ENCODE peak calls at places on chromosomes 2 and 18, in ten cellular contexts. R is iris pigment epithelial cell; G is HFFc6; P is progenitor cell of endocrine pancreas; H is Karpas-422; J is activated CD4-positive, CD25-positive, alpha-beta regulatory T cell; N is KG1; W is BJ; A is GM12892; X is nephron progenitor cell. I is an unnamed sample.

GRCh38 chr18:41170346-41170745 is 784.7 kb upstream of the PIK3C3 start:
- DNase-seq in W (no peak), X (no peak), P (no peak), A (no peak), H (no peak), G (no peak), R (peak), N (no peak), J (no peak), I (peak)

GRCh38 chr2:191112448-191112901 is 38.3 kb downstream of the STAT4 start:
- DNase-seq in W (no peak), R (no peak), A (no peak), X (no peak), P (no peak), J (no peak), N (no peak), G (no peak), H (no peak), I (no peak)

GRCh38 chr18:29188760-29189159 is 1011.8 kb upstream of the CDH2 start:
- DNase-seq in X (no peak), R (peak), W (no peak), G (no peak), A (no peak), P (no peak), N (no peak), H (no peak), J (no peak), I (no peak)

GRCh38 chr18:58805482-58806187 is 59.0 kb upstream of the ZNF532 start:
- DNase-seq in R (no peak), A (no peak), N (no peak), X (peak), G (no peak), P (no peak), W (no peak), H (no peak), J (no peak), I (no peak)

GRCh38 chr2:189234991-189235390 is 55.4 kb upstream of the COL5A2 start:
- DNase-seq in J (no peak), P (no peak), R (peak), X (no peak), H (no peak), A (no peak), G (peak), N (no peak), W (no peak), I (no peak)

GRCh38 chr2:156132941-156133340 is 199.6 kb downstream of the NR4A2 start:
- DNase-seq in X (no peak), A (no peak), N (no peak), G (no peak), W (no peak), H (no peak), R (no peak), J (no peak), P (no peak), I (no peak)

GRCh38 chr2:6975988-6976387 is 58.8 kb downstream of the RNF144A start:
- DNase-seq in N (no peak), X (no peak), W (no peak), H (no peak), P (no peak), R (peak), A (no peak), J (no peak), G (no peak), I (peak)

GRCh38 chr2:160379399-160379798 is 114.2 kb downstream of the RBMS1 start:
- DNase-seq in N (no peak), H (no peak), G (peak), X (no peak), R (peak), P (no peak), J (no peak), A (no peak), W (peak), I (peak)

GRCh38 chr18:54983041-54983686 is 23.9 kb upstream of the CCDC68 start:
- DNase-seq in J (no peak), H (peak), G (peak), W (peak), P (no peak), N (peak), A (no peak), R (peak), X (no peak), I (peak)

GRCh38 chr2:191478754-191479679 is 198.9 kb upstream of the NABP1 start:
- DNase-seq in G (no peak), R (peak), A (no peak), J (no peak), X (no peak), P (no peak), N (no peak), W (no peak), H (no peak), I (no peak)

GRCh38 chr2:55224761-55225261 is 7.3 kb downstream of the CLHC1 start:
- DNase-seq in A (no peak), J (no peak), R (no peak), H (no peak), N (no peak), X (no peak), P (no peak), W (no peak), G (no peak), I (no peak)

GRCh38 chr2:28678175-28678855 is 73.3 kb upstream of the PPP1CB start:
- DNase-seq in G (no peak), N (no peak), X (no peak), H (no peak), R (no peak), W (no peak), P (no peak), J (no peak), A (no peak), I (no peak)

GRCh38 chr18:48338915-48339314 is 70.3 kb downstream of the ZBTB7C start:
- DNase-seq in P (no peak), J (no peak), G (no peak), W (no peak), A (no peak), R (no peak), X (no peak), H (no peak), N (no peak), I (no peak)

GRCh38 chr2:36438454-36438977 is 82.9 kb downstream of the CRIM1 start:
- DNase-seq in N (no peak), J (no peak), A (no peak), P (no peak), X (no peak), H (no peak), R (peak), W (peak), G (peak), I (peak)